ENCODE peak calls at places on chromosome 4, in ten cellular contexts. B is kidney, A is left ventricle myocardium inferior, D is fibroblast of lung, I is testis, Q is aorta, K is psoas muscle, O is heart left ventricle, X is tibial nerve, J is PC-3. E is an unnamed sample. For H3K4me1, the result is how much of the 10 kb centered on the place peaks cover.

GRCh38 chr4:86218721-86219481 is 141.0 kb downstream of the MAPK10 start:
- DNase-seq in Q (no peak), X (no peak), D (peak), A (no peak), O (no peak), J (peak), K (no peak), B (no peak), I (no peak), E (no peak)

GRCh38 chr4:163196904-163197505 is 30.3 kb upstream of the NAF1 start:
- DNase-seq in D (no peak), O (no peak), I (no peak), A (no peak), Q (no peak), K (no peak), B (no peak), X (no peak), J (no peak), E (no peak)

GRCh38 chr4:145805490-145805889 is 125.5 kb downstream of the C4orf51 start:
- DNase-seq in A (peak), Q (no peak), X (no peak), O (peak), J (no peak), D (no peak), B (no peak), I (no peak), K (no peak), E (no peak)

GRCh38 chr4:575281-576141 is 584 bp downstream of the TMEM271 start:
- DNase-seq in O (peak), Q (no peak), I (peak), X (no peak), J (no peak), K (no peak), B (no peak), A (no peak), D (peak), E (no peak)

GRCh38 chr4:3047464-3048286 is 26.7 kb downstream of the HTT-AS start:
- DNase-seq in X (peak), D (peak), B (peak), K (peak), A (peak), O (peak), I (peak), Q (peak), J (peak), E (peak)

GRCh38 chr4:64584125-64584524 is 174.9 kb upstream of the TECRL start:
- DNase-seq in O (no peak), D (no peak), K (no peak), I (no peak), X (no peak), A (no peak), Q (no peak), J (no peak), B (no peak), E (no peak)

GRCh38 chr4:173859091-173859713 is 329.2 kb upstream of the HAND2 start:
- DNase-seq in D (no peak), I (no peak), O (no peak), A (no peak), X (no peak), Q (no peak), B (no peak), J (no peak), K (no peak), E (no peak)

GRCh38 chr4:24671824-24672223 is 87.5 kb upstream of the DHX15 start:
- DNase-seq in Q (no peak), A (no peak), O (no peak), X (no peak), B (no peak), D (no peak), I (no peak), K (no peak), J (no peak), E (no peak)

GRCh38 chr4:41624765-41625164 is 86.8 kb downstream of the LIMCH1 start:
- DNase-seq in J (no peak), D (no peak), K (no peak), Q (no peak), B (no peak), A (no peak), O (no peak), X (no peak), I (no peak), E (no peak)

GRCh38 chr4:5654791-5655190 is 53.6 kb downstream of the EVC2 start:
- DNase-seq in X (no peak), Q (no peak), B (no peak), A (no peak), D (no peak), O (no peak), I (no peak), J (no peak), K (no peak), E (no peak)

GRCh38 chr4:66178901-66179300 is 508.6 kb upstream of the EPHA5 start:
- DNase-seq in X (no peak), I (no peak), A (no peak), D (no peak), O (no peak), J (peak), Q (no peak), B (no peak), K (no peak), E (no peak)

GRCh38 chr4:139735381-139736256 is 70.0 kb downstream of the MGST2 start:
- DNase-seq in J (no peak), D (peak), K (peak), Q (peak), I (peak), O (peak), X (no peak), A (peak), B (peak), E (no peak)

GRCh38 chr4:17055788-17056187 is 157.3 kb upstream of the LDB2 start:
- DNase-seq in Q (no peak), I (no peak), A (no peak), O (no peak), X (no peak), B (no peak), K (no peak), D (peak), J (no peak), E (no peak)

GRCh38 chr4:10273030-10273429 is 156.4 kb upstream of the WDR1 start:
- DNase-seq in D (no peak), O (no peak), J (no peak), I (no peak), B (no peak), X (no peak), A (no peak), Q (no peak), K (no peak), E (no peak)

GRCh38 chr4:1305781-1306455 is 16.2 kb downstream of the MAEA start:
- DNase-seq in A (no peak), D (no peak), I (no peak), Q (no peak), J (no peak), X (no peak), K (peak), B (peak), O (no peak), E (peak)

GRCh38 chr4:64777286-64777685 is 368.0 kb upstream of the TECRL start:
- DNase-seq in K (no peak), B (no peak), A (no peak), J (peak), D (no peak), Q (no peak), O (no peak), I (no peak), X (no peak), E (no peak)

GRCh38 chr4:145011636-145012035 is 86.4 kb downstream of the ANAPC10 start:
- DNase-seq in X (no peak), A (no peak), O (no peak), B (no peak), D (peak), I (no peak), K (no peak), Q (no peak), J (no peak), E (no peak)

GRCh38 chr4:30724217-30724616 is 4.0 kb downstream of the PCDH7 start:
- DNase-seq in A (no peak), B (no peak), Q (peak), O (no peak), X (no peak), J (no peak), I (no peak), D (peak), K (no peak), E (no peak)

GRCh38 chr4:15855804-15856475 is 77.8 kb downstream of the CD38 start:
- DNase-seq in Q (no peak), J (no peak), B (peak), I (peak), D (no peak), X (peak), O (peak), A (peak), K (peak), E (no peak)

GRCh38 chr4:38872620-38873019 is 5.0 kb downstream of the FAM114A1 start:
- DNase-seq in J (peak), X (no peak), O (no peak), A (no peak), D (peak), K (no peak), I (no peak), B (no peak), Q (no peak), E (peak)

GRCh38 chr4:55993994-55994657 is 45.4 kb downstream of the CEP135 start:
- DNase-seq in D (no peak), X (no peak), A (no peak), B (no peak), K (no peak), Q (no peak), J (no peak), O (no peak), I (no peak), E (no peak)

GRCh38 chr4:154503598-154503997 is 12.0 kb upstream of the DCHS2 start:
- DNase-seq in D (peak), J (peak), A (no peak), I (no peak), B (no peak), O (no peak), Q (no peak), X (no peak), K (no peak), E (no peak)

GRCh38 chr4:126081336-126081735 is 766.6 kb downstream of the FAT4 start:
- DNase-seq in X (no peak), O (no peak), I (no peak), Q (no peak), K (no peak), J (no peak), D (no peak), A (no peak), B (no peak), E (no peak)

GRCh38 chr4:147550626-147551250 is 66.5 kb upstream of the TMEM184C start:
- DNase-seq in D (peak), I (no peak), J (no peak), X (no peak), K (no peak), Q (no peak), O (no peak), B (no peak), A (no peak), E (no peak)

GRCh38 chr4:170589597-170590191 is 499.9 kb upstream of the AADAT start:
- DNase-seq in D (no peak), O (no peak), J (peak), K (no peak), I (no peak), X (no peak), A (no peak), B (no peak), Q (no peak), E (no peak)

GRCh38 chr4:137432431-137432830 is 99.9 kb downstream of the PCDH18 start:
- DNase-seq in J (no peak), O (no peak), A (no peak), D (peak), B (no peak), I (no peak), Q (no peak), K (no peak), X (no peak), E (no peak)

GRCh38 chr4:24547979-24548378 is 36.4 kb downstream of the DHX15 start:
- DNase-seq in A (no peak), J (no peak), O (no peak), B (no peak), X (no peak), K (no peak), Q (no peak), I (no peak), D (no peak), E (no peak)

GRCh38 chr4:158964114-158964727 is 138.7 kb upstream of the RAPGEF2 start:
- DNase-seq in O (no peak), K (no peak), X (no peak), J (no peak), A (no peak), D (no peak), Q (no peak), B (no peak), I (no peak), E (no peak)

GRCh38 chr4:158962396-158962795 is 140.5 kb upstream of the RAPGEF2 start:
- DNase-seq in D (no peak), J (no peak), A (no peak), Q (no peak), K (no peak), B (no peak), I (no peak), O (no peak), X (no peak), E (no peak)

GRCh38 chr4:158958489-158959270 is 144.2 kb upstream of the RAPGEF2 start:
- DNase-seq in Q (no peak), A (no peak), J (no peak), I (no peak), O (no peak), K (no peak), X (no peak), D (no peak), B (no peak), E (no peak)
- H3K27ac ChIP-seq in Q (no peak), A (no peak), J (no peak), I (no peak), O (no peak), K (no peak), X (no peak), D (no peak), B (no peak), E (no peak)

DNA sequence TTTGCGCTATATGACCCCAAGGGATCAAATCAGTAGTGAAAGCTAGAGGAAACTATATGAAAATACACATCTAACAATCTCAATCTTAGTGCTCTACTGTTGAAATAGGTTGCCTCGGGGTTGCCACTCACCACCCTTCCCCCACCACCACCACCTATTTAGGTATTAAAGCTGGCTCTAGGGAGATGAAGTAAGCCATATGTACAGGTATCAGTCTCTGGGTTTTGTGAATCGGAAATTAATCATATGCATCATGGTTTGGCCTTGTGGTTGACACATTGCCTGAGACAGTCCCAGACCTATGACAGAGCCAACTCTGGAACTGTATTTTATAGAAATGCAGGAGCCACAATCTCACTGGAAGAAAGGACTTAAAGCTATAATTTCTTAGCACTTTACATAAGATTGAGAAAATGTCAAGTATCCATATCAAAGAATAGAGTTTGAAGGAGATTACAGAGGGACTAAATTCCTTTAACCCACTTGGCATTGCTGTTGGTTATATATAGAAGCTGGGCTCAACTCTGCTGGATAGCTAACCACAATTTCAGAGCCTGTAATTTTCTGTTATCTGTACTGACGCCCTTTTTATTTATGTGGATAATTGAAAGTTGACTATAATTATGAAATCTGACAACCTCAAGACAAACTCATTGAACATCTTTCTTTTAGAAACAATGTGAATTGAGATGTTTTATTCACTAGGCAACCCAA is 26.7 kb upstream of the BMP2K start:
- DNase-seq in X (no peak), B (no peak), J (no peak), I (no peak), O (no peak), Q (no peak), D (no peak), K (no peak), A (no peak), E (no peak)
- H3K4me1 ChIP-seq in X (under half), B (under half), J (under half), I (under half), O (under half), Q (under half), D (under half), K (under half), A (under half), E (under half)

DNA sequence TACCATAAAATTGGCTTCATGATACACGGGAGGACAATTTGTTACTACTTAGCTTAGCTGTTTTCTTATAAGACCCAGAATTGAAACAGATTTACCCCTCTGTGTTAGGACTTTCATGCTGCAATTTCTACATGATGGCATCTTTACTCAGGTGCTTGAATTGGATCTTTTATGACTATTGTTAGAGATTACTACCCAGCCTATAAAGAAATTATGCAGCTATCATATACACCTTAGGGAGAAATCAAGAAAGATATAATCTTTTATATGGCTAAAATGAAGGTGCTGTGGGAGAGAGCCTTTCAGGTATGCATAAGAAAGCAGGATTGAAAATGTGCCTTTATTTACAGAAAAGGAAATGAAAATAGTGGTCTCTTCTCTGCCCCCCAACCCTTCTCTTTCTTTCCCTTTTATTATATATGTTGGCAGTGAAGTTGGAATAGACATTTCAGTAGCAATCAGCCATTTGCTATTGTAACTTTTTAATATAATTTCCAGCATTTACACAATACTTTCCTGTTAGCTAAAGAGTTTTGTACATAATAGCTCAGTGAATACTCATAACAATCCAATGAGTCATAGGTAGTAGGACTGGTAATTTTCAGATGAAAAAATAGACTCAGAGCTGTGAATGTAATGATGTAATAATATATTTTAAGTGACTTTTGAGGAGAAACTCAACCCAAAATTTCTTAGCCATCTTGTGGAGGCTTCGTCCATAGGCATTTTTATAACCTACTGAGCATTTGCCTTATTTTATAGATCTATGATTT is 311.8 kb downstream of the ADGRL3 start:
- DNase-seq in X (no peak), D (peak), A (no peak), Q (no peak), O (no peak), I (no peak), J (peak), K (no peak), B (no peak), E (no peak)
- H3K27ac ChIP-seq in X (peak), D (no peak), A (no peak), Q (no peak), O (no peak), I (no peak), J (peak), K (no peak), B (no peak), E (no peak)

GRCh38 chr4:177182156-177182555 is 127.5 kb upstream of the NEIL3 start:
- DNase-seq in X (no peak), I (no peak), K (no peak), O (no peak), Q (no peak), D (peak), B (no peak), J (no peak), A (no peak), E (no peak)

GRCh38 chr4:177185579-177185978 is 124.1 kb upstream of the NEIL3 start:
- DNase-seq in B (no peak), D (no peak), Q (no peak), A (no peak), O (no peak), J (no peak), K (no peak), X (no peak), I (no peak), E (no peak)

GRCh38 chr4:177185151-177185550 is 124.5 kb upstream of the NEIL3 start:
- DNase-seq in O (no peak), B (no peak), J (no peak), Q (no peak), A (no peak), D (no peak), I (no peak), X (no peak), K (no peak), E (no peak)

GRCh38 chr4:177187371-177187770 is 122.3 kb upstream of the NEIL3 start:
- DNase-seq in B (no peak), A (no peak), K (no peak), J (no peak), I (no peak), Q (no peak), O (no peak), X (no peak), D (peak), E (no peak)

GRCh38 chr4:177182728-177183127 is 126.9 kb upstream of the NEIL3 start:
- DNase-seq in J (no peak), O (no peak), D (no peak), A (no peak), I (no peak), Q (no peak), B (no peak), X (no peak), K (no peak), E (no peak)
- H3K4me1 ChIP-seq in J (under half), O (under half), D (under half), A (under half), I (under half), Q (under half), B (under half), X (under half), K (under half), E (under half)

GRCh38 chr4:26862381-26862915 is 1.8 kb downstream of the STIM2 start:
- DNase-seq in B (no peak), Q (no peak), A (no peak), X (no peak), D (no peak), O (no peak), J (no peak), I (no peak), K (no peak), E (no peak)
- H3K27ac ChIP-seq in B (no peak), Q (no peak), A (peak), X (peak), D (no peak), O (no peak), J (no peak), I (peak), K (peak), E (no peak)

GRCh38 chr4:105194328-105195231 is 47.9 kb downstream of the TET2 start:
- DNase-seq in K (no peak), B (no peak), J (peak), A (no peak), O (no peak), D (peak), X (no peak), I (no peak), Q (no peak), E (no peak)
- H3K4me1 ChIP-seq in K (under half), B (under half), J (half or more), A (half or more), O (under half), D (under half), X (under half), I (under half), Q (under half), E (under half)

DNA sequence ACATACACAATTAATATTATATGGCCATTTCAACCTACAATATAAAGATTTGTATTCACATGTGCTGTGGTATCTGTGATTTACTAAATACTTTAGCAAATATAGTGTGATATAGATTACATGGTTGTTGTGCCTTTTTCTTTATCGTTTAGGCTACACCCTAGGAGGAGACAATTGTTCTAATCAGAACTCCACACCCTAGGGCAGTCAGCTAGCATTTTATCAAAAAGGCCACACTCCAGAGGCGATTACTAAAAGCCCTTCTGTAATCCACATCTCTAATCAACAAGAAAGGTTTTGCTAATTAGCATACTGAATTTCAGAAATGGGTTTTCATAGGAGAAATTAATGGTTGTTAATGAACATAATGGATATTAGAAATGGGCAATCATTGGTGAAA is 319.5 kb upstream of the NOCT start:
- DNase-seq in D (no peak), K (no peak), J (no peak), I (no peak), O (no peak), X (no peak), Q (no peak), A (no peak), B (no peak), E (no peak)
- H3K27ac ChIP-seq in D (no peak), K (no peak), J (no peak), I (no peak), O (no peak), X (no peak), Q (no peak), A (no peak), B (no peak), E (no peak)

GRCh38 chr4:101123231-101123630 is 224.1 kb downstream of the PPP3CA start:
- DNase-seq in K (no peak), A (no peak), J (peak), O (no peak), D (no peak), Q (no peak), B (no peak), X (no peak), I (no peak), E (no peak)

GRCh38 chr4:101128473-101128872 is 218.9 kb downstream of the PPP3CA start:
- DNase-seq in Q (no peak), I (no peak), X (no peak), D (no peak), B (peak), O (no peak), A (no peak), K (no peak), J (no peak), E (no peak)

GRCh38 chr4:101125045-101125713 is 222.1 kb downstream of the PPP3CA start:
- DNase-seq in J (no peak), I (no peak), B (no peak), X (no peak), A (no peak), K (no peak), D (no peak), O (no peak), Q (no peak), E (no peak)

GRCh38 chr4:101126044-101126443 is 221.3 kb downstream of the PPP3CA start:
- DNase-seq in D (peak), I (no peak), X (no peak), A (no peak), Q (no peak), B (no peak), K (no peak), O (no peak), J (no peak), E (no peak)

GRCh38 chr4:101127176-101127790 is 220.0 kb downstream of the PPP3CA start:
- DNase-seq in J (no peak), Q (no peak), A (no peak), D (no peak), I (no peak), K (no peak), B (no peak), X (no peak), O (no peak), E (no peak)
- H3K4me1 ChIP-seq in J (under half), Q (under half), A (under half), D (under half), I (under half), K (under half), B (under half), X (under half), O (under half), E (under half)